ENCODE peak calls at places on chromosome 19, in seven cellular contexts. T is lower lobe of right lung, V is lower leg skin, P is endothelial cell, S is fibroblast of pulmonary artery, W is fibroblast of the aortic adventitia, E is WTC11. H is an unnamed sample.

GRCh38 chr19:55340784-55341147 is 1.1 kb downstream of the KMT5C start:
- DNase-seq in E (peak), S (no peak), P (peak), T (no peak), V (no peak), W (no peak), H (no peak)

GRCh38 chr19:2308114-2308556 is at the start of gene LINGO3:
- DNase-seq in S (no peak), P (no peak), W (no peak), V (no peak), T (no peak), E (no peak), H (no peak)

GRCh38 chr19:3366761-3367571 is 583 bp downstream of the NFIC start:
- DNase-seq in S (no peak), P (no peak), T (peak), E (no peak), V (no peak), W (no peak), H (no peak)

GRCh38 chr19:49362926-49363264 is 679 bp upstream of the TEAD2 start:
- DNase-seq in S (peak), W (no peak), P (peak), V (no peak), E (peak), T (no peak), H (no peak)

GRCh38 chr19:55585658-55586339 is 5.2 kb upstream of the ZNF579 start:
- DNase-seq in W (peak), E (peak), S (peak), P (peak), V (peak), T (peak), H (no peak)

GRCh38 chr19:13984875-13985741 is 21.0 kb downstream of the RFX1 start:
- DNase-seq in S (no peak), T (peak), P (no peak), E (no peak), V (no peak), W (no peak), H (no peak)

GRCh38 chr19:19434483-19435045 is 29.1 kb downstream of the GATAD2A start:
- DNase-seq in S (peak), W (peak), P (no peak), V (no peak), E (no peak), T (no peak), H (no peak)

GRCh38 chr19:56321254-56321980 is 6.8 kb upstream of the ZSCAN5A start:
- DNase-seq in T (no peak), P (no peak), E (no peak), S (no peak), V (no peak), W (no peak), H (no peak)

GRCh38 chr19:2800506-2800905 is 15.2 kb downstream of the THOP1 start:
- DNase-seq in V (no peak), E (no peak), T (no peak), P (no peak), W (no peak), S (no peak), H (no peak)

GRCh38 chr19:8611391-8611883 is 922 bp upstream of the ADAMTS10 start:
- DNase-seq in W (no peak), T (no peak), E (no peak), V (no peak), S (no peak), P (no peak), H (no peak)

GRCh38 chr19:3931041-3931440 is 1.8 kb upstream of the NMRK2 start:
- DNase-seq in V (no peak), W (no peak), P (no peak), S (no peak), E (no peak), T (no peak), H (no peak)

GRCh38 chr19:48230555-48231129 is 25.1 kb downstream of the CARD8 start:
- DNase-seq in T (no peak), S (no peak), W (no peak), E (no peak), P (no peak), V (no peak), H (no peak)

GRCh38 chr19:8571006-8571411 is 6.2 kb downstream of the MYO1F start:
- DNase-seq in V (no peak), W (no peak), T (peak), P (no peak), S (peak), E (no peak), H (no peak)

GRCh38 chr19:39157997-39158389 is 32.4 kb downstream of the PAK4 start:
- DNase-seq in S (no peak), P (no peak), V (no peak), W (no peak), E (no peak), T (no peak), H (no peak)

GRCh38 chr19:40596608-40597328 is 4.4 kb upstream of the LTBP4 start:
- DNase-seq in W (peak), E (peak), P (peak), V (peak), T (peak), S (peak), H (no peak)

GRCh38 chr19:18294467-18294864 is 13.0 kb upstream of the JUND start:
- DNase-seq in E (peak), T (peak), V (peak), W (no peak), P (no peak), S (no peak), H (no peak)

GRCh38 chr19:13401388-13401787 is 104.9 kb downstream of the CACNA1A start:
- DNase-seq in E (no peak), P (peak), W (peak), T (no peak), S (peak), V (no peak), H (no peak)

GRCh38 chr19:5085566-5085965 is 116.7 kb downstream of the KDM4B start:
- DNase-seq in P (no peak), W (no peak), S (no peak), T (no peak), V (no peak), E (no peak), H (no peak)

GRCh38 chr19:5089283-5089682 is 120.4 kb downstream of the KDM4B start:
- DNase-seq in E (no peak), T (no peak), W (no peak), S (no peak), P (no peak), V (no peak), H (no peak)

GRCh38 chr19:5083547-5083965 is 114.6 kb downstream of the KDM4B start:
- DNase-seq in P (no peak), W (peak), S (peak), V (peak), T (no peak), E (no peak), H (no peak)

GRCh38 chr19:5086232-5086631 is 117.3 kb downstream of the KDM4B start:
- DNase-seq in S (no peak), P (no peak), E (no peak), V (no peak), W (no peak), T (no peak), H (no peak)

DNA sequence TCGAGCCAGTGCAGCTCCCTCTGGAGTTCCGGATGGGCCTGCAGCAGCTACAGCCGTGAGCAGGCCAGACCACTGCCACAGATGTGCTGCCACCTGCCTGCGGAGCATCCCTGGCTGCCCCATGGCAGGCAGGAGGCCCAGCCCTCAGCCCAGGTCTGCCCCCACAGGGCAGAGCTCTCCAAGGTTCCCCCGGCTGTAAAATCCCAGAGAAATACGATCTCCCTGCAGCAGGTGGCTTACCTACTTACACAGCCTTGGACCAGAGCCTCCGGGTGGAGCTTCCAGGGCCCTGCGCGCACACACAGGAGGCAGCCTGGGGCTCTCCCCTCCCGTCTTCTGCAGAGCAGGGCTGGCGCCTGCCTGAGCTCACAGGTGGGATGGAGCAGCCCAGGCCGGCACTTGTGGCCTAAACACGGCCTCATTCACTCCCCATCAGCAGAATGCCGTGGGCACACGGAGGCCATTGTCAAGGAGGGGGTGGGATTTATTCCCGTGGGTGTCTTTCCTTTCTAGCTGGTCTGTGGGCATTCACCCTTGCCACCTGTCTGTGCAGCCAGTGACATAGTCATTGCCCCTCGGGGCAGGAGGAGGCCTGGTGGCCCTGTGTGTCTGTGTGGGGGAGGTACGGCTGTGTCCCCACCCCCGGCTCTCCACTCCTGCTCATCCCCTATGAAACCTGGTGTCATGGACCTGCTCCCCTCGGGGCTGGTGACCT is 118.0 kb downstream of the KDM4B start:
- DNase-seq in E (peak), W (no peak), P (no peak), T (no peak), V (no peak), S (no peak), H (no peak)
- TF ChIP-seq CTCF in E (no peak), W (no peak), P (no peak), T (no peak), V (no peak), S (no peak), H (no peak)

DNA sequence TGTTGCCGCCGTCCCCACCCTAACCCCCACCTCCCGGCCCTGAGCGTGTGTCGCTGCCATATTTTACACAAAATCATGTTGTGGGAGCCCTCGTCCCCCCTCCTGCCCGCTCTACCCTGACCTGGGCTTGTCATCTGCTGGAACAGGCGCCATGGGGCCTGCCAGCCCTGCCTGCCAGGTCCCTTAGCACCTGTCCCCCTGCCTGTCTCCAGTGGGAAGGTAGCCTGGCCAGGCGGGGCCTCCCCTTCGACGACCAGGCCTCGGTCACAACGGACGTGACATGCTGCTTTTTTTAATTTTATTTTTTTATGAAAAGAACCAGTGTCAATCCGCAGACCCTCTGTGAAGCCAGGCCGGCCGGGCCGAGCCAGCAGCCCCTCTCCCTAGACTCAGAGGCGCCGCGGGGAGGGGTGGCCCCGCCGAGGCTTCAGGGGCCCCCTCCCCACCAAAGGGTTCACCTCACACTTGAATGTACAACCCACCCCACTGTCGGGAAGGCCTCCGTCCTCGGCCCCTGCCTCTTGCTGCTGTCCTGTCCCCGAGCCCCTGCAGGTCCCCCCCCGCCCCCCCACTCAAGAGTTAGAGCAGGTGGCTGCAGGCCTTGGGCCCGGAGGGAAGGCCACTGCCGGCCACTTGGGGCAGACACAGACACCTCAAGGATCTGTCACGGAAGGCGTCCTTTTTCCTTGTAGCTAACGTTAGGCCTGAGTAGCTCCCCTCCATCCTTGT is 6.4 kb downstream of the YIPF2 start:
- DNase-seq in P (no peak), W (no peak), S (no peak), T (no peak), V (no peak), E (no peak), H (no peak)
- TF ChIP-seq CTCF in P (no peak), W (no peak), S (no peak), T (no peak), V (no peak), E (no peak), H (no peak)

GRCh38 chr19:21848706-21849105 is 12.7 kb upstream of the ZNF43 start:
- DNase-seq in W (no peak), S (peak), E (no peak), T (no peak), P (no peak), V (no peak), H (no peak)

GRCh38 chr19:21850636-21851255 is 14.8 kb upstream of the ZNF43 start:
- DNase-seq in T (no peak), E (no peak), P (no peak), V (no peak), S (no peak), W (no peak), H (no peak)

GRCh38 chr19:21856751-21857150 is 20.8 kb upstream of the ZNF43 start:
- DNase-seq in E (no peak), W (no peak), P (no peak), V (no peak), T (no peak), S (no peak), H (no peak)

GRCh38 chr19:21851596-21852345 is 15.8 kb upstream of the ZNF43 start:
- DNase-seq in P (peak), E (peak), T (peak), V (peak), S (peak), W (peak), H (peak)
- TF ChIP-seq CTCF in P (no peak), E (no peak), T (no peak), V (no peak), S (no peak), W (no peak), H (peak)

GRCh38 chr19:17183271-17183757 is 31.8 kb upstream of the USE1 start:
- DNase-seq in T (no peak), S (no peak), W (no peak), E (no peak), V (no peak), P (no peak), H (no peak)
- TF ChIP-seq CTCF in T (no peak), S (no peak), W (no peak), E (no peak), V (no peak), P (no peak), H (no peak)

GRCh38 chr19:44845612-44846454 is at the start of gene NECTIN2:
- DNase-seq in W (peak), E (peak), P (peak), V (peak), T (peak), S (peak), H (peak)

GRCh38 chr19:44846455-44847143 is 502 bp downstream of the NECTIN2 start:
- DNase-seq in P (peak), V (peak), W (peak), E (peak), S (peak), T (peak), H (no peak)

GRCh38 chr19:44847144-44848035 is 1.3 kb downstream of the NECTIN2 start:
- DNase-seq in V (peak), S (peak), T (peak), P (peak), W (peak), E (peak), H (no peak)

GRCh38 chr19:44848036-44848804 is 2.1 kb downstream of the NECTIN2 start:
- DNase-seq in W (peak), V (peak), E (peak), S (peak), T (peak), P (peak), H (no peak)

GRCh38 chr19:44845286-44845611 is 848 bp upstream of the NECTIN2 start:
- DNase-seq in P (no peak), V (no peak), E (no peak), T (peak), W (no peak), S (no peak), H (no peak)
- TF ChIP-seq CTCF in P (no peak), V (no peak), E (no peak), T (no peak), W (no peak), S (no peak), H (no peak)

GRCh38 chr19:15556634-15557181 is 48.4 kb downstream of the CYP4F22 start:
- DNase-seq in W (no peak), E (no peak), V (no peak), P (no peak), T (no peak), S (no peak), H (no peak)
- TF ChIP-seq CTCF in W (no peak), E (no peak), V (no peak), P (no peak), T (no peak), S (no peak), H (peak)

DNA sequence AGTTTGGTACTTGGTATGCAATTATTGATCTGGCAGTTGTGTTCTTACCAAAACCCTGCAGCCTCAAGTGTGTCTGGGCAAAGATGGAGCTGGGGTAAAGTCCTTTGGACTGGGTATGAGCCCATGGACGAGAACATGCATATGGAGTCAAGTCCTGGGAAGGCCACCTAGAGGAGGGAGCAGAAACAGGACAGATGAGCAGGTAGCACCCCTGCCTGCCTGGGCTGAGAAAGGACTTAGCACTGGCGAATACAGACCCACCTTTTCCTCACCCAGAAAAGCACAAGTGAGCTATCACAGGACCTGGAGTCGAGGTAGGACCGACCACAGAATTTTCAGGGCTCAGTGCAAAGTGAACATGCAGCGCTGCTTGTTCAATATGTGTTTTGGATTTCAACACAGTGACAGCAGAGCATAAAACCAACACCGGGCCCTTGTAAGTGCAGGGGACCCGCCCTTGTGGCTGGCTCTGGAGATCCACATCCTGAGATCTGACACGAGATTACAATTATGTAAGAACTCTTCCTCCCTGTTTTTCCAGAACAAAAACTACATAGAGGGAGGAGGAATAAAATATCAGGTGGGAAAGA is 25.9 kb downstream of the IGFL2 start:
- DNase-seq in V (no peak), T (no peak), S (no peak), E (no peak), P (no peak), W (no peak), H (no peak)
- TF ChIP-seq CTCF in V (no peak), T (no peak), S (no peak), E (no peak), P (no peak), W (no peak), H (no peak)

H was measured in chondrocyte.